ENCODE peak calls at places on chromosomes 2 and 18, in five cellular contexts. X is NCI-H1417, C is mesendoderm, B is stomach, Z is NCI-H82. N is an unnamed sample.

GRCh38 chr18:67145586-67146292 is 370.8 kb downstream of the DSEL start:
- DNase-seq in X (no peak), C (no peak), B (no peak), Z (no peak), N (no peak)

GRCh38 chr2:186575302-186575701 is 14.6 kb upstream of the ITGAV start:
- DNase-seq in X (no peak), C (peak), B (no peak), Z (peak), N (no peak)

GRCh38 chr2:190507135-190507534 is 27.4 kb downstream of the NEMP2 start:
- DNase-seq in X (no peak), C (no peak), B (no peak), Z (peak), N (no peak)

GRCh38 chr2:131413148-131413747 is 49.3 kb upstream of the RAB6D start:
- DNase-seq in X (peak), C (peak), B (no peak), Z (peak), N (no peak)

GRCh38 chr18:42011053-42011452 is 56.0 kb downstream of the PIK3C3 start:
- DNase-seq in X (no peak), C (no peak), B (no peak), Z (no peak), N (no peak)

GRCh38 chr2:26768759-26769500 is 4.8 kb downstream of the SLC35F6 start:
- DNase-seq in X (no peak), C (no peak), B (peak), Z (no peak), N (no peak)

GRCh38 chr2:201420442-201421113 is 30.7 kb downstream of the TRAK2 start:
- DNase-seq in X (no peak), C (no peak), B (no peak), Z (no peak), N (no peak)

GRCh38 chr2:27885246-27885645 is 4.9 kb downstream of the RBKS start:
- DNase-seq in X (no peak), C (no peak), B (no peak), Z (peak), N (no peak)

GRCh38 chr2:183010112-183010511 is 28.1 kb downstream of the NCKAP1 start:
- DNase-seq in X (no peak), C (peak), B (no peak), Z (peak), N (no peak)

GRCh38 chr2:10057231-10058107 is 14.1 kb downstream of the KLF11 start:
- DNase-seq in X (no peak), C (peak), B (peak), Z (peak), N (no peak)

GRCh38 chr2:166293984-166294383 is 81.8 kb downstream of the SCN9A start:
- DNase-seq in X (no peak), C (no peak), B (no peak), Z (no peak), N (no peak)

GRCh38 chr2:230942920-230943896 is 18.2 kb upstream of the GPR55 start:
- DNase-seq in X (no peak), C (no peak), B (peak), Z (no peak), N (no peak)

GRCh38 chr18:78898066-78898465 is 81.6 kb upstream of the SALL3 start:
- DNase-seq in X (no peak), C (no peak), B (no peak), Z (no peak), N (no peak)

GRCh38 chr2:62884086-62884485 is 166.5 kb upstream of the OTX1 start:
- DNase-seq in X (no peak), C (peak), B (no peak), Z (no peak), N (no peak)